ENCODE peak calls at places on chromosomes 5 and 9, in four cellular contexts. A is Caco-2, I is tibial artery, K is suprapubic skin. B is an unnamed sample.

GRCh38 chr5:93126634-93127033 is 454.4 kb downstream of the NR2F1-AS1 start:
- DNase-seq in K (no peak), I (no peak), A (no peak), B (no peak)

GRCh38 chr5:100890514-100891008 is 12.5 kb downstream of the ST8SIA4 start:
- DNase-seq in K (no peak), I (no peak), A (no peak), B (no peak)

GRCh38 chr5:148949871-148950863 is 112.7 kb downstream of the SH3TC2 start:
- DNase-seq in A (no peak), K (no peak), I (peak), B (no peak)

GRCh38 chr9:113580954-113581311 is 117.4 kb downstream of the RGS3 start:
- DNase-seq in A (no peak), K (no peak), I (no peak), B (no peak)

GRCh38 chr5:117065800-117066199 is 491.2 kb upstream of the SEMA6A start:
- DNase-seq in A (no peak), K (no peak), I (no peak), B (no peak)

GRCh38 chr5:37730896-37731455 is 108.9 kb downstream of the GDNF start:
- DNase-seq in A (no peak), K (no peak), I (no peak), B (no peak)

GRCh38 chr5:123156577-123157296 is 67.7 kb downstream of the PRDM6 start:
- DNase-seq in K (no peak), I (no peak), A (no peak), B (peak)

GRCh38 chr5:112250551-112250950 is 168.5 kb downstream of the EPB41L4A start:
- DNase-seq in A (no peak), K (no peak), I (no peak), B (no peak)

GRCh38 chr9:31290731-31291130 is 1093.7 kb upstream of the ACO1 start:
- DNase-seq in A (no peak), K (no peak), I (no peak), B (no peak)

GRCh38 chr9:108484468-108484867 is 371.3 kb downstream of the ACTL7B start:
- DNase-seq in K (no peak), A (no peak), I (no peak), B (no peak)

GRCh38 chr5:59709833-59710232 is 183.7 kb downstream of the PDE4D start:
- DNase-seq in I (no peak), K (no peak), A (no peak), B (peak)

GRCh38 chr9:73093740-73094379 is 57.8 kb upstream of the ANXA1 start:
- DNase-seq in I (no peak), A (no peak), K (no peak), B (no peak)

GRCh38 chr5:160923927-160924705 is 72.1 kb upstream of the ATP10B start:
- DNase-seq in I (no peak), K (no peak), A (peak), B (no peak)

GRCh38 chr5:39080597-39081204 is 6.5 kb upstream of the RICTOR start:
- DNase-seq in I (no peak), A (peak), K (no peak), B (peak)

GRCh38 chr9:37200572-37201005 is 80.2 kb downstream of the ZCCHC7 start:
- DNase-seq in A (no peak), I (no peak), K (no peak), B (no peak)

GRCh38 chr5:61277190-61277589 is 54.9 kb upstream of the ZSWIM6 start:
- DNase-seq in K (no peak), A (peak), I (no peak), B (no peak)

GRCh38 chr5:88398316-88398715 is 129.7 kb upstream of the TMEM161B start:
- DNase-seq in I (no peak), K (no peak), A (no peak), B (no peak)

GRCh38 chr5:171874210-171874609 is 88.6 kb downstream of the SMIM23 start:
- DNase-seq in A (no peak), I (no peak), K (no peak), B (no peak)

GRCh38 chr5:14351845-14352712 is 208.9 kb downstream of the TRIO start:
- DNase-seq in A (peak), K (no peak), I (peak), B (peak)

GRCh38 chr9:4663956-4664355 is 1.9 kb downstream of the PLPP6 start:
- DNase-seq in I (no peak), A (no peak), K (no peak), B (no peak)

GRCh38 chr5:146675700-146676099 is 159.7 kb upstream of the GPR151 start:
- DNase-seq in I (no peak), A (no peak), K (no peak), B (no peak)

GRCh38 chr5:19547640-19548039 is 440.4 kb downstream of the CDH18 start:
- DNase-seq in A (no peak), K (no peak), I (no peak), B (no peak)

GRCh38 chr9:69265891-69266290 is 59.1 kb upstream of the ENTREP1 start:
- DNase-seq in K (no peak), I (no peak), A (no peak), B (no peak)

GRCh38 chr9:88339322-88339721 is 48.9 kb upstream of the SPIN1 start:
- DNase-seq in A (no peak), K (no peak), I (no peak), B (no peak)

GRCh38 chr9:19782005-19782404 is 6.8 kb downstream of the SLC24A2 start:
- DNase-seq in I (no peak), A (no peak), K (no peak), B (no peak)

GRCh38 chr5:149961186-149961685 is 678 bp downstream of the SLC26A2 start:
- DNase-seq in A (no peak), I (no peak), K (no peak), B (no peak)

GRCh38 chr9:134136117-134136996 is 475 bp downstream of the WDR5 start:
- DNase-seq in K (no peak), I (no peak), A (no peak), B (no peak)

GRCh38 chr5:173640166-173640804 is 23.8 kb upstream of the BOD1 start:
- DNase-seq in K (peak), I (no peak), A (peak), B (no peak)

GRCh38 chr9:94085062-94085639 is 887 bp downstream of the PTPDC1 start:
- DNase-seq in K (no peak), I (no peak), A (no peak), B (no peak)

GRCh38 chr9:114446036-114446435 is 58.3 kb upstream of the AKNA start:
- DNase-seq in A (no peak), I (no peak), K (no peak), B (no peak)

GRCh38 chr9:98230354-98230753 is 25.1 kb downstream of the TBC1D2 start:
- DNase-seq in I (no peak), A (peak), K (no peak), B (no peak)

GRCh38 chr5:177370488-177371119 is 12.9 kb downstream of the RGS14 start:
- DNase-seq in A (peak), K (peak), I (peak), B (peak)
- TF ChIP-seq CTCF in A (peak), K (no peak), I (peak), B (peak)

GRCh38 chr9:70563437-70564204 is 149.2 kb upstream of the KLF9 start:
- DNase-seq in A (no peak), I (no peak), K (no peak), B (no peak)
- H3K4me3 ChIP-seq in A (no peak), I (no peak), K (no peak), B (no peak)

GRCh38 chr5:177494356-177495195 is 2.8 kb downstream of the PDLIM7 start:
- DNase-seq in I (peak), A (no peak), K (no peak), B (peak)
- TF ChIP-seq CTCF in I (peak), A (no peak), K (no peak), B (no peak)

GRCh38 chr9:71677209-71677608 is 91.1 kb downstream of the CEMIP2 start:
- DNase-seq in A (no peak), K (no peak), I (no peak), B (no peak)

GRCh38 chr9:71681104-71681707 is 87.1 kb downstream of the CEMIP2 start:
- DNase-seq in A (no peak), I (no peak), K (no peak), B (no peak)

GRCh38 chr9:71681708-71682268 is 86.5 kb downstream of the CEMIP2 start:
- DNase-seq in A (peak), K (no peak), I (no peak), B (no peak)

GRCh38 chr9:71678999-71679398 is 89.3 kb downstream of the CEMIP2 start:
- DNase-seq in I (no peak), A (no peak), K (no peak), B (no peak)

GRCh38 chr9:71680189-71680983 is 87.9 kb downstream of the CEMIP2 start:
- DNase-seq in I (no peak), K (no peak), A (peak), B (no peak)
- H3K4me3 ChIP-seq in I (no peak), K (no peak), A (no peak), B (no peak)

GRCh38 chr9:78023003-78023741 is 8.4 kb downstream of the GNAQ start:
- DNase-seq in I (no peak), A (no peak), K (no peak), B (peak)
- TF ChIP-seq CTCF in I (no peak), A (no peak), K (no peak), B (no peak)

GRCh38 chr9:117718085-117718484 is 13.9 kb downstream of the TLR4 start:
- DNase-seq in I (no peak), K (no peak), A (no peak), B (peak)
- H3K4me3 ChIP-seq in I (no peak), K (no peak), A (no peak), B (no peak)

GRCh38 chr5:141258464-141258863 is 13.3 kb downstream of the PCDHB15 start:
- DNase-seq in A (no peak), K (no peak), I (no peak), B (no peak)
- TF ChIP-seq CTCF in A (no peak), K (no peak), I (no peak), B (no peak)

B was measured in adrenal gland.